ENCODE peak calls at places on chromosomes 4 and X, in four cellular contexts. One of them, this sample, is unnamed.

GRCh38 chr4:184732126-184732525 is 1.8 kb downstream of the CENPU start:
- DNase-seq in K562: peak
- DNase-seq in GM12878: no peak
- DNase-seq in H1: no peak
- DNase-seq in this sample: no peak

GRCh38 chr4:21753084-21753760 is 195.3 kb downstream of the KCNIP4 start:
- DNase-seq in GM12878: no peak
- DNase-seq in K562: no peak
- DNase-seq in H1: no peak
- DNase-seq in this sample: no peak

GRCh38 chr4:175290401-175290800 is 372.2 kb downstream of the ADAM29 start:
- DNase-seq in GM12878: no peak
- DNase-seq in H1: no peak
- DNase-seq in K562: no peak
- DNase-seq in this sample: no peak

GRCh38 chr4:97759785-97760184 is 383.5 kb downstream of the STPG2 start:
- DNase-seq in GM12878: no peak
- DNase-seq in H1: no peak
- DNase-seq in K562: no peak
- DNase-seq in this sample: no peak

GRCh38 chrX:8245411-8245810 is 74.3 kb upstream of the VCX2 start:
- DNase-seq in H1: no peak
- DNase-seq in GM12878: no peak
- DNase-seq in K562: no peak
- DNase-seq in this sample: no peak

GRCh38 chr4:184778325-184778724 is 44.4 kb upstream of the CENPU start:
- DNase-seq in GM12878: no peak
- DNase-seq in K562: no peak
- DNase-seq in H1: no peak
- DNase-seq in this sample: no peak

GRCh38 chrX:29699214-29699613 is 516.1 kb upstream of the MAGEB2 start:
- DNase-seq in GM12878: no peak
- DNase-seq in K562: no peak
- DNase-seq in H1: no peak
- DNase-seq in this sample: no peak

GRCh38 chr4:10267066-10267465 is 150.5 kb upstream of the WDR1 start:
- DNase-seq in GM12878: no peak
- DNase-seq in K562: no peak
- DNase-seq in H1: no peak
- DNase-seq in this sample: no peak

GRCh38 chrX:24350217-24350616 is 10.2 kb upstream of the SUPT20HL1 start:
- DNase-seq in GM12878: no peak
- DNase-seq in H1: no peak
- DNase-seq in K562: no peak
- DNase-seq in this sample: no peak

GRCh38 chr4:114857831-114858230 is 255.6 kb downstream of the NDST4 start:
- DNase-seq in K562: no peak
- DNase-seq in H1: no peak
- DNase-seq in GM12878: no peak
- DNase-seq in this sample: no peak

GRCh38 chr4:113921089-113921842 is 58.2 kb downstream of the ARSJ start:
- DNase-seq in K562: no peak
- DNase-seq in GM12878: no peak
- DNase-seq in H1: no peak
- DNase-seq in this sample: no peak

GRCh38 chrX:116667346-116667745 is 204.6 kb upstream of the CT83 start:
- DNase-seq in H1: no peak
- DNase-seq in GM12878: no peak
- DNase-seq in K562: no peak
- DNase-seq in this sample: no peak

GRCh38 chr4:173651651-173652282 is 121.7 kb upstream of the HAND2 start:
- DNase-seq in GM12878: no peak
- DNase-seq in H1: no peak
- DNase-seq in K562: no peak
- DNase-seq in this sample: no peak

GRCh38 chr4:24471623-24472510 is 112.5 kb downstream of the DHX15 start:
- DNase-seq in K562: no peak
- DNase-seq in GM12878: no peak
- DNase-seq in H1: no peak
- DNase-seq in this sample: no peak

GRCh38 chr4:186192068-186192751 is 843 bp downstream of the CYP4V2 start:
- DNase-seq in K562: peak
- DNase-seq in H1: no peak
- DNase-seq in GM12878: no peak
- DNase-seq in this sample: peak

GRCh38 chrX:55841962-55842752 is 124.6 kb downstream of the RRAGB start:
- DNase-seq in H1: no peak
- DNase-seq in K562: no peak
- DNase-seq in GM12878: no peak
- DNase-seq in this sample: no peak

GRCh38 chr4:120266602-120267001 is 200.0 kb upstream of the MAD2L1 start:
- DNase-seq in GM12878: no peak
- DNase-seq in H1: no peak
- DNase-seq in K562: no peak
- DNase-seq in this sample: no peak

GRCh38 chr4:186074189-186074588 is 5.2 kb downstream of the TLR3 start:
- DNase-seq in H1: no peak
- DNase-seq in GM12878: no peak
- DNase-seq in K562: no peak
- DNase-seq in this sample: no peak

GRCh38 chr4:16636911-16637630 is 261.4 kb downstream of the LDB2 start:
- DNase-seq in K562: no peak
- DNase-seq in H1: no peak
- DNase-seq in GM12878: no peak
- DNase-seq in this sample: no peak

GRCh38 chr4:16643852-16644251 is 254.6 kb downstream of the LDB2 start:
- DNase-seq in H1: no peak
- DNase-seq in GM12878: no peak
- DNase-seq in K562: no peak
- DNase-seq in this sample: no peak

GRCh38 chr4:16642897-16643296 is 255.5 kb downstream of the LDB2 start:
- DNase-seq in H1: no peak
- DNase-seq in K562: peak
- DNase-seq in GM12878: no peak
- DNase-seq in this sample: peak

GRCh38 chr4:16646459-16646858 is 252.0 kb downstream of the LDB2 start:
- DNase-seq in GM12878: no peak
- DNase-seq in H1: no peak
- DNase-seq in K562: no peak
- DNase-seq in this sample: no peak

GRCh38 chr4:16641971-16642370 is 256.5 kb downstream of the LDB2 start:
- DNase-seq in K562: no peak
- DNase-seq in H1: no peak
- DNase-seq in GM12878: no peak
- DNase-seq in this sample: no peak
- TF ChIP-seq HDAC6 in K562: no peak
- TF ChIP-seq HDAC6 in H1: no peak
- TF ChIP-seq HDAC6 in GM12878: no peak
- TF ChIP-seq HDAC6 in this sample: no peak

GRCh38 chr4:159071178-159071968 is 31.5 kb upstream of the RAPGEF2 start:
- DNase-seq in H1: peak
- DNase-seq in K562: no peak
- DNase-seq in GM12878: no peak
- DNase-seq in this sample: peak
- H2AFZ ChIP-seq in H1: peak
- H2AFZ ChIP-seq in K562: no peak
- H2AFZ ChIP-seq in GM12878: peak
- H2AFZ ChIP-seq in this sample: no peak

GRCh38 chr4:182928061-182928460 is 10.9 kb upstream of the DCTD start:
- DNase-seq in K562: peak
- DNase-seq in GM12878: no peak
- DNase-seq in H1: no peak
- DNase-seq in this sample: no peak
- TF ChIP-seq HDAC6 in K562: no peak
- TF ChIP-seq HDAC6 in GM12878: no peak
- TF ChIP-seq HDAC6 in H1: no peak
- TF ChIP-seq HDAC6 in this sample: no peak

DNA sequence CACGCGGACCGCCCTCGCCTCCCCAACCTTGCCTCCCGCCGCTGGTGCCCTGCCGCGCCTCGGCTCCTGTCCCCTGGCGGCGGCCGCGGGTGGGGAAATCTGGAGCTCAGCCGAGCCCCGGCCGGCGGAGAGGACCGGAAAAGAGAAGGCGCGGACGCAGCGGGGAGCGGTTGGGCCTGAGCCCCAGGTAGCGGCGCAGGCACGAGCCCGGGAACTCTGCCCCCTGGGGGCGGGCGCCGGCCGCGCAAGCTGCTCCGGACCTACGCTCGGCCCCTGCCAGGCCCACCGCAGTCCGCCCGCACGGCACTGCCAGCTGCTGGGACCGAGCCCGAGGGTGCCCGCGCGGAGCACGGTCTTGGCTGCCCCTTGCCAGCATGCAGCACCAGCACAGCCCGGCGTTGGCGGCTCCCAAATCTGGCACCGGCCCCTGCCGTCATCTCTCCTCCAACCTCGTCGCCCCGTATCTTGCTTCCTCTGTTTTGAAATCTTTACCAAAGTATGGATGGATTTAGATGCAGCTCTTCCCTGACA is at the start of gene PRSS12:
- DNase-seq in GM12878: no peak
- DNase-seq in K562: peak
- DNase-seq in H1: peak
- DNase-seq in this sample: peak
- H2AFZ ChIP-seq in GM12878: peak
- H2AFZ ChIP-seq in K562: no peak
- H2AFZ ChIP-seq in H1: peak
- H2AFZ ChIP-seq in this sample: no peak

This sample was measured in HepG2.